ENCODE peak calls at places on chromosomes 1 and 21, in seven cellular contexts. X is fibroblast of lung, F is fibroblast of pulmonary artery, O is GM12865, Y is bronchial epithelial cell, N is brain microvascular endothelial cell, A is astrocyte of the spinal cord. W is an unnamed sample.

GRCh38 chr1:161994153-161994814 is 29.4 kb downstream of the OLFML2B start:
- DNase-seq in F (peak), Y (no peak), O (no peak), N (no peak), X (peak), A (peak), W (peak)

GRCh38 chr21:30984897-30985296 is 53.4 kb downstream of the KRTAP19-8 start:
- DNase-seq in N (no peak), F (no peak), Y (no peak), A (no peak), O (no peak), X (no peak), W (no peak)

GRCh38 chr1:8825985-8826481 is 8.6 kb upstream of the RERE start:
- DNase-seq in X (peak), N (peak), O (no peak), F (peak), A (peak), Y (no peak), W (no peak)

GRCh38 chr1:219498666-219499065 is 114.2 kb downstream of the ZC3H11B start:
- DNase-seq in Y (no peak), X (no peak), F (peak), O (no peak), A (no peak), N (no peak), W (no peak)

GRCh38 chr1:167618366-167618765 is 11.7 kb upstream of the RCSD1 start:
- DNase-seq in X (no peak), F (no peak), Y (no peak), O (no peak), A (no peak), N (no peak), W (no peak)

GRCh38 chr1:5551274-5551966 is 440.8 kb downstream of the NPHP4 start:
- DNase-seq in N (no peak), Y (peak), A (no peak), X (no peak), O (no peak), F (peak), W (no peak)

GRCh38 chr1:161706483-161707347 is at the start of gene FCRLA:
- DNase-seq in O (peak), Y (peak), X (peak), N (peak), A (peak), F (peak), W (peak)

GRCh38 chr1:193115629-193116227 is 6.1 kb upstream of the CDC73 start:
- DNase-seq in X (peak), N (peak), Y (peak), O (no peak), A (peak), F (peak), W (peak)

GRCh38 chr1:227372662-227373061 is 54.4 kb upstream of the CDC42BPA start:
- DNase-seq in F (peak), O (no peak), N (peak), Y (peak), A (peak), X (peak), W (peak)

GRCh38 chr1:31862071-31862470 is 46.2 kb upstream of the SPOCD1 start:
- DNase-seq in Y (no peak), F (no peak), X (no peak), O (no peak), A (no peak), N (no peak), W (no peak)

GRCh38 chr1:44015206-44015605 is 16.1 kb downstream of the SLC6A9 start:
- DNase-seq in X (no peak), Y (no peak), A (no peak), O (no peak), N (no peak), F (no peak), W (no peak)

GRCh38 chr1:65832296-65832695 is 39.6 kb downstream of the PDE4B start:
- DNase-seq in X (peak), A (peak), F (no peak), O (no peak), Y (no peak), N (peak), W (no peak)

GRCh38 chr1:202968351-202968750 is 1.3 kb upstream of the CYB5R1 start:
- DNase-seq in N (no peak), F (no peak), Y (no peak), A (no peak), X (no peak), O (no peak), W (no peak)
- H3K4me3 ChIP-seq in N (no peak), F (no peak), Y (no peak), A (no peak), X (no peak), O (no peak), W (no peak)

DNA sequence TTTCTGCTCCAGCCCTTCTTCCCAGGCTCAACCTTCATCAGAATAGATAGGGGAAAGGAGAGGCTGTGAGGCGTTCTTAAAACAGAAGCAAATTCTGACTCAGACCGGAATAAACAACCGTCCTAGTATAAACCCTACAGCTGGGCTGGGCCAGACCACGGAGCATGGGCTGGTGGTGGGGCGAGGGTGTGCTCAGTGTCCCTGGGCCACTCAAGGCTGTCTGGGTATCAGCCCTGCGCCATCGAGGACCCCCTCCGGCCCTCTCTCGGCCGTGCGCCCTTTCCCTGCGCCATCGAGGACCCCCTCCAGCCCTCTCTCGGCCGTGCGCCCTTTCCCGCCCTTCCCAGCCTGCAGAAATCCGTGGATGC is 36.0 kb downstream of the CAPN2 start:
- DNase-seq in F (peak), O (peak), A (peak), X (peak), Y (no peak), N (no peak), W (no peak)
- H3K4me3 ChIP-seq in F (no peak), O (peak), A (peak), X (no peak), Y (no peak), N (peak), W (peak)

DNA sequence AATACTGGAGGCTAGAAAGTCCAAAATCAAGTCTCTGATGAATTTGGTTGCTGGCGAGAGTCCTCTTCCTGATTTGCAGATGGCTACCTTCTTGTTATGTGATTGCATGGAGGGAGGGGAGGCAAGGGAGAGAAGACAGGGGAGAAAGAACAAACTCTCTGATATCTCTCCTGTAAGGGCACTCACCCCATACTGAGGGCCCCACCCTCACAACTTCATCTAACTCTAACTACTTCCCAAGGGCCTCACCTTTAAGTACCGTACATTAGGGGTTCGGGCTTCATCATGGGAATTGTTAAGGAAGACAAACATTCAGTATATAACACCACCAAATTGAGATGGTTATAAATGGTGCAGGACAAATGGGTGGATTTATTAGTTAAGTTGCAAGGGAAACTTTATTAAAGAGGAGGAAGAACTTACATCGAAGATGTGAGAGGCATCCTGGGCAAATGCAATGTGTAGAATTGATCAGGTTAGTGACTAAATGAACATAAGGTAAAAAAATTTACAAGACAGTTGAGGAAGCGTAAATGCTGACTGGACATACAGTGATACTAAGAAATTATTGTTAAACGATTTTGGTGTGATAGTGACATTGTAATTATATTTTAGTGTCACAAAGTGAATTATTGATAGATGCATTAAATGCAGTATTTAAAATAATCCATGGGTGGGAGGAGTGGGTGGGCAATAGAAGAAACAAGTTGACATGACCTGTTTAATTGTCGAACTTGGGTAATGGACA is 10.6 kb downstream of the OR2B11 start:
- DNase-seq in N (no peak), X (no peak), O (no peak), F (no peak), Y (no peak), A (no peak), W (no peak)
- H3K4me3 ChIP-seq in N (peak), X (no peak), O (no peak), F (peak), Y (peak), A (peak), W (peak)

GRCh38 chr1:158203693-158204457 is 23.2 kb downstream of the CD1D start:
- DNase-seq in N (peak), F (peak), X (peak), O (peak), A (peak), Y (peak), W (peak)
- H3K4me3 ChIP-seq in N (no peak), F (no peak), X (no peak), O (no peak), A (no peak), Y (no peak), W (no peak)